ENCODE peak calls at places on chromosomes 4 and X, in seven cellular contexts. V is left lung, A is type B pancreatic cell, N is NCI-H2171 treated with DMSO at 0.1 percent for 48 hours, I is HCT116, F is ovary, R is AG10803. Q is an unnamed sample.
A peak's percentile ranks its signal among the peaks of the same experiment; 100 is the strongest.

GRCh38 chrX:38923451-38923969 is 122.3 kb downstream of the MID1IP1 start:
- DNase-seq in V (no peak), A (no peak), N (no peak), I (no peak), F (no peak), R (no peak), Q (no peak)

GRCh38 chr4:37780444-37781133 is 45.9 kb upstream of the PGM2 start:
- DNase-seq in V (no peak), A (no peak), N (no peak), I (no peak), F (no peak), R (peak; percentile 29), Q (peak; percentile 20)

GRCh38 chr4:125268065-125268755 is 46.5 kb upstream of the FAT4 start:
- DNase-seq in V (no peak), A (no peak), N (no peak), I (no peak), F (no peak), R (no peak), Q (no peak)

GRCh38 chrX:44344194-44344593 is 722 bp upstream of the EFHC2 start:
- DNase-seq in V (peak; percentile 77), A (no peak), N (no peak), I (no peak), F (peak; percentile 15), R (no peak), Q (peak; percentile 4)

GRCh38 chr4:15238720-15239119 is 189.1 kb upstream of the C1QTNF7 start:
- DNase-seq in V (no peak), A (no peak), N (no peak), I (no peak), F (peak; percentile 38), R (peak; percentile 58), Q (peak; percentile 78)

GRCh38 chrX:118373538-118373937 is 27.6 kb downstream of the WDR44 start:
- DNase-seq in V (no peak), A (no peak), N (no peak), I (no peak), F (no peak), R (no peak), Q (no peak)

GRCh38 chrX:26253526-26253925 is 37.6 kb downstream of the MAGEB5 start:
- DNase-seq in V (no peak), A (no peak), N (no peak), I (no peak), F (no peak), R (no peak), Q (no peak)

GRCh38 chr4:159495515-159496236 is 392.8 kb downstream of the RAPGEF2 start:
- DNase-seq in V (no peak), A (no peak), N (no peak), I (no peak), F (no peak), R (no peak), Q (no peak)

GRCh38 chr4:82667761-82668505 is 106.1 kb upstream of the TMEM150C start:
- DNase-seq in V (no peak), A (no peak), N (no peak), I (no peak), F (no peak), R (peak; percentile 9), Q (no peak)

GRCh38 chrX:110665636-110666035 is 130.0 kb downstream of the CHRDL1 start:
- DNase-seq in V (no peak), A (no peak), N (no peak), I (no peak), F (no peak), R (peak; percentile 31), Q (peak; percentile 27)

GRCh38 chrX:55008571-55009358 is 8.6 kb downstream of the APEX2 start:
- DNase-seq in V (no peak), A (no peak), N (no peak), I (peak; percentile 12), F (no peak), R (peak; percentile 24), Q (peak; percentile 23)

GRCh38 chr4:48041535-48042137 is 25.1 kb downstream of the NIPAL1 start:
- DNase-seq in V (no peak), A (no peak), N (no peak), I (no peak), F (no peak), R (no peak), Q (no peak)

GRCh38 chrX:49263631-49264030 is 879 bp downstream of the FOXP3 start:
- DNase-seq in V (no peak), A (no peak), N (no peak), I (no peak), F (no peak), R (no peak), Q (no peak)

GRCh38 chr4:122827899-122828601 is 1.4 kb downstream of the FGF2 start:
- DNase-seq in V (no peak), A (no peak), N (peak; percentile 28), I (no peak), F (peak; percentile 69), R (peak; percentile 58), Q (peak; percentile 34)

GRCh38 chrX:134542485-134542884 is 82.5 kb downstream of the HPRT1 start:
- DNase-seq in V (no peak), A (no peak), N (peak; percentile 92), I (no peak), F (peak; percentile 79), R (peak; percentile 83), Q (peak; percentile 13)

GRCh38 chr4:185237185-185237584 is 27.8 kb downstream of the SNX25 start:
- DNase-seq in V (no peak), A (no peak), N (no peak), I (no peak), F (no peak), R (no peak), Q (no peak)

GRCh38 chr4:22897520-22898108 is 204.9 kb downstream of the GBA3 start:
- DNase-seq in V (no peak), A (no peak), N (peak; percentile 8), I (peak; percentile 3), F (no peak), R (peak; percentile 23), Q (peak; percentile 48)

GRCh38 chr4:48138936-48139335 is 4.9 kb upstream of the TXK start:
- DNase-seq in V (no peak), A (no peak), N (no peak), I (no peak), F (no peak), R (no peak), Q (no peak)

GRCh38 chr4:9792381-9792780 is 10.9 kb downstream of the DRD5 start:
- DNase-seq in V (no peak), A (no peak), N (no peak), I (no peak), F (no peak), R (no peak), Q (no peak)

GRCh38 chrX:3159995-3160715 is 118.9 kb downstream of the ARSF start:
- DNase-seq in V (no peak), A (no peak), N (no peak), I (no peak), F (no peak), R (no peak), Q (peak; percentile 4)

GRCh38 chrX:55593756-55594257 is 29.4 kb upstream of the FOXR2 start:
- DNase-seq in V (no peak), A (no peak), N (peak; percentile 1), I (no peak), F (no peak), R (no peak), Q (no peak)

GRCh38 chr4:118338981-118339765 is 13.6 kb downstream of the PRSS12 start:
- DNase-seq in V (no peak), A (no peak), N (no peak), I (no peak), F (no peak), R (peak; percentile 66), Q (peak; percentile 21)

GRCh38 chr4:17232575-17233253 is 279.2 kb downstream of the QDPR start:
- DNase-seq in V (no peak), A (no peak), N (no peak), I (peak; percentile 1), F (no peak), R (peak; percentile 65), Q (peak; percentile 79)

GRCh38 chrX:3711331-3711917 is 2.0 kb downstream of the PRKX start:
- DNase-seq in V (no peak), A (no peak), N (no peak), I (no peak), F (no peak), R (no peak), Q (no peak)

Q was measured in AG20443.